ENCODE peak calls at places on chromosomes 4 and X, in five cellular contexts. C is IMR-90, G is mammary epithelial cell, M is fibroblast of lung, J is astrocyte. V is an unnamed sample.

GRCh38 chrX:74449937-74450330 is 28.6 kb downstream of the SLC16A2 start:
- DNase-seq in C (peak; percentile 68), G (peak; percentile 83), M (peak; percentile 78), J (peak; percentile 70), V (no peak)

GRCh38 chrX:98299785-98300184 is 1416.1 kb downstream of the RPA4 start:
- DNase-seq in C (no peak), G (no peak), M (peak; percentile 14), J (peak; percentile 3), V (no peak)

GRCh38 chr4:40909363-40909876 is 159.7 kb downstream of the NSUN7 start:
- DNase-seq in C (peak; percentile 82), G (peak; percentile 81), M (peak; percentile 90), J (peak; percentile 87), V (no peak)

GRCh38 chr4:575281-576141 is 584 bp downstream of the TMEM271 start:
- DNase-seq in C (peak; percentile 44), G (peak; percentile 56), M (peak; percentile 82), J (peak; percentile 71), V (no peak)

GRCh38 chr4:173910911-173911310 is 372.6 kb downstream of the FBXO8 start:
- DNase-seq in C (no peak), G (no peak), M (no peak), J (no peak), V (no peak)

GRCh38 chrX:107712231-107713204 is 63.1 kb downstream of the TSC22D3 start:
- DNase-seq in C (peak; percentile 21), G (peak; percentile 19), M (peak; percentile 64), J (peak; percentile 52), V (peak; percentile 58)

GRCh38 chrX:45755719-45756118 is 555.0 kb upstream of the DIPK2B start:
- DNase-seq in C (no peak), G (no peak), M (no peak), J (no peak), V (no peak)

GRCh38 chr4:26071688-26072087 is 157.7 kb downstream of the SMIM20 start:
- DNase-seq in C (no peak), G (no peak), M (no peak), J (no peak), V (no peak)

GRCh38 chr4:158873795-158874359 is 105.1 kb downstream of the FNIP2 start:
- DNase-seq in C (peak; percentile 96), G (peak; percentile 87), M (peak; percentile 98), J (peak; percentile 97), V (no peak)

GRCh38 chrX:9336501-9336900 is 128.4 kb upstream of the TBL1X start:
- DNase-seq in C (no peak), G (no peak), M (no peak), J (no peak), V (no peak)

GRCh38 chrX:51802917-51803688 is 59.9 kb downstream of the GSPT2 start:
- DNase-seq in C (peak; percentile 67), G (peak; percentile 56), M (peak; percentile 72), J (peak; percentile 60), V (peak; percentile 91)

GRCh38 chrX:68292471-68292870 is 140.8 kb downstream of the OPHN1 start:
- DNase-seq in C (peak; percentile 29), G (peak; percentile 63), M (peak; percentile 25), J (peak; percentile 8), V (no peak)

GRCh38 chrX:133090410-133090809 is 6.5 kb downstream of the USP26 start:
- DNase-seq in C (no peak), G (peak; percentile 32), M (no peak), J (no peak), V (no peak)

GRCh38 chrX:67614006-67614405 is 70.2 kb downstream of the AR start:
- DNase-seq in C (no peak), G (no peak), M (peak; percentile 46), J (peak; percentile 40), V (no peak)

GRCh38 chrX:24498181-24498580 is 33.1 kb downstream of the PDK3 start:
- DNase-seq in C (no peak), G (no peak), M (peak; percentile 7), J (no peak), V (peak; percentile 45)

GRCh38 chrX:42247241-42247640 is 323.9 kb upstream of the CASK start:
- DNase-seq in C (peak; percentile 8), G (no peak), M (peak; percentile 15), J (peak; percentile 10), V (no peak)

GRCh38 chr4:38177792-38178665 is 217.8 kb downstream of the PTTG2 start:
- DNase-seq in C (no peak), G (no peak), M (no peak), J (no peak), V (no peak)

GRCh38 chr4:156193116-156193515 is 239.4 kb upstream of the CTSO start:
- DNase-seq in C (peak; percentile 17), G (no peak), M (peak; percentile 28), J (no peak), V (no peak)

GRCh38 chr4:18935956-18936355 is 914.4 kb upstream of the LCORL start:
- DNase-seq in C (no peak), G (no peak), M (peak; percentile 32), J (peak; percentile 28), V (no peak)

GRCh38 chr4:37066149-37066548 is 178.4 kb upstream of the NWD2 start:
- DNase-seq in C (no peak), G (no peak), M (no peak), J (no peak), V (no peak)

GRCh38 chrX:54481751-54482150 is 14.3 kb downstream of the FGD1 start:
- DNase-seq in C (no peak), G (no peak), M (no peak), J (no peak), V (no peak)

DNA sequence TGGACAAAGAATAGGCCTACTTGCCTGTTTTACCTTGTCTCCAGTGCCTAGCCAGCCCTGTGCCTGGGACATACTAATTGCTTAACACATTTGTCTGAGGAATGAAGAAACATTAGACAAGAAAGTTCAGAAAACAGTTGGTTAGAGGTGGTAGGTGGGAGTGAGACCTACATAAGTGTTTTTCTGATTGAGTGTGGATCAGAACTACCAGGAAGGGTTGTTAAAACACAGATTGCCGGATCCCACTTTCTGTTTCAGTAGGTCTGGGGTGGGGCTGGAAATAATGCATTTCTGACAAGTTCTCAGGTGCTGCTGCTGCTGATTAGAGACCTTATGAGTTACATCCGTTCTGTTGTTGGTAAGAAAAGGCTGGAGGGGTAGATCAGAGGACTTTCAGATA is 5.7 kb upstream of the JADE1 start:
- DNase-seq in C (no peak), G (no peak), M (no peak), J (no peak), V (no peak)
- H3K4me2 ChIP-seq in C (no peak overlapping the region), G (no peak overlapping the region), M (no peak overlapping the region), J (no peak overlapping the region), V (peak overlapping the region; percentile 44)

DNA sequence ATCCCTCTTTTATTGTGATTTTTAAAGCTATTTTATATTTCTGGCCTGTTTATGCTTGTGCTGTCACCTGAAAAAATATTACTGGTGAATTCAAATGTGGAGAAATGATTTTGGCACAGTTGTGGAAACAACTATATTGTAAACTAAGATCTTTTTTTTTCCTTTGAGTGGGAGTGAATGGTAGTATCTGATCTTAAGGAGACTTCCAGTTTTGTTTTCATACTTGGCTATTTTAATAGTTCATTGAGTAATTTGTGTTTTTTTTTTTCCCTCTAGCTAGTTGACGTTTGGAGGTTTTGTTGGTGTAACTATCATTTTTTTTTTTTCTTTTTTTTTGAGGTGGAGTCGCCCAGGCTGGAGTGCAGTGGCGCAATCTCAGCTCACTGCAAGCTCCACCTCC is 10.5 kb downstream of the STAG2 start:
- DNase-seq in C (no peak), G (no peak), M (no peak), J (no peak), V (no peak)
- H4K20me1 ChIP-seq in C (peaks cover 29% of the 10 kb centered on the region), G (no peaks in the 10 kb centered on the region), M (no peaks in the 10 kb centered on the region), J (peaks cover 33% of the 10 kb centered on the region), V (no peaks in the 10 kb centered on the region)

GRCh38 chrX:482702-483203 is 96.0 kb upstream of the PPP2R3B start:
- DNase-seq in C (no peak), G (no peak), M (no peak), J (no peak), V (no peak)

GRCh38 chrX:480861-481417 is 94.2 kb upstream of the PPP2R3B start:
- DNase-seq in C (no peak), G (no peak), M (no peak), J (no peak), V (no peak)

GRCh38 chrX:485368-485767 is 98.7 kb upstream of the PPP2R3B start:
- DNase-seq in C (no peak), G (no peak), M (no peak), J (no peak), V (no peak)

GRCh38 chrX:479273-479981 is 92.7 kb upstream of the PPP2R3B start:
- DNase-seq in C (no peak), G (no peak), M (no peak), J (no peak), V (no peak)

GRCh38 chrX:482192-482701 is 95.5 kb upstream of the PPP2R3B start:
- DNase-seq in C (no peak), G (no peak), M (no peak), J (no peak), V (no peak)
- H2AFZ ChIP-seq in C (no peak overlapping the region), G (peak overlapping the region; percentile 39), M (no peak overlapping the region), J (no peak overlapping the region), V (no peak overlapping the region)

GRCh38 chr4:183636923-183637322 is 22.1 kb downstream of the RWDD4 start:
- DNase-seq in C (peak; percentile 53), G (no peak), M (peak; percentile 79), J (peak; percentile 73), V (no peak)
- H3K4me2 ChIP-seq in C (peak overlapping the region; percentile 54), G (peak overlapping the region; percentile 45), M (no peak overlapping the region), J (peak overlapping the region; percentile 75), V (no peak overlapping the region)

DNA sequence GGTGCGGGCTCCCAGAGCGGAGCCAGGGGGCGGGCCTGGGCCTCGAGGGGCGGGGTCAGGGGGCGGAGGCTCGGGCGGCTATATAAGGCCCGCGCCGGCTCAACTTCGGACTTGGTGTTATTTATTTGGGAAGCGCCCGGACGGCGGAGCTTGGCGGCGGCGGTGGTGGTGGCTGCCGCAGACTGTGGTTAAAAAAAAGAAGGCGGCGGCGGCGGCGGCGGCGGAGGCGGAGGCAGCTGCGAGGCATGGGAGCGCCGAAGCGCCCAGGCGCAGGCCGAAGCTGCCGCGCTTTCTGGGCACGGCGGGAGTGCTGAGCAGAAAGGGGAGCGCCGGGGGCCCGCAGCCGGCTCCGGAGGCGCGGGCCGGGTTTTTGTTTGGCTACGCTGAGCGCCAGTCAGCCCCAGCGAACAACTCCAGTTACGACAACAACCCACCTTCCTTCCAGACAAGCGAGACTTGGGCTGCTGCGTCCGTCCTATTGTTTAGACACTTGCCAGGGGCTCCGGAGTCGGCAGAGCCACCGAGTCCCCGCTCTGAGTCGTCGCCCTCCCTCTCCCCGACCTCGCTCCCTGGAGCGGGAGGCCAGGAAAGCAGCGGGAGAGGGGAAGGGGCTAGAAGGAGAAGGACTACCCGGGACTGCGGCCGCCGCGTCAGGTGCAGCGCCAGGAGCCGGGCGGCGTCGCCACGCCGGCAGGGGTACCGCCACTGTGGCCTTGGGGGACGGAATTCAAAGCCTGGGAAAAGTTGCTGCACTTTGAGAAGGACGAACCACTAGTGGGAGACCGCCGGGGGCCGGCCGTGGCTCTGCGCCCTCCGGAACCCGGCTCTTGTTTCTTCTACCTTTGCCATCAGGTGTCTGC is at the start of gene SLIT2:
- DNase-seq in C (peak; percentile 68), G (peak; percentile 55), M (peak; percentile 78), J (peak; percentile 56), V (no peak)
- H4K20me1 ChIP-seq in C (peaks cover 7% of the 10 kb centered on the region), G (no peaks in the 10 kb centered on the region), M (no peaks in the 10 kb centered on the region), J (peaks cover 16% of the 10 kb centered on the region), V (no peaks in the 10 kb centered on the region)

DNA sequence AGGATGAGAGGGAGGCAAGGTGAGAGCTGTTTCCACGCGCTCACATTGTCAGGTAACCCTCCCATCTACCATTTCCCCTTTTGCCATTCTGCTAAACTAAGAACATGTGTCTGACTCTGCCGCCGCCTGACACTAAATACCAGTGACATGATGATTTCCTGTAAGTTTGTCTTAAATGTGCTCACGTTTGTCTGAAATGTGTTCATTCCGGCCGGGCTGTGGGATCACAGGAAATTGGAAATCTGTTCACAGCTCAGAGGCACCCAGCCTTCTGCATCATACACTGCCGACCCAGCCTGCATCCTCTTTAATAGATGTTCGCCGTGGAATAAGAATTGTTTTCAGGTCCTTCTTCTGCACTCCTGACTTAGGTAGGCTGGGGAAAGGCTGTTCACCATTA is 336.2 kb upstream of the PPARGC1A start:
- DNase-seq in C (peak; percentile 66), G (no peak), M (peak; percentile 26), J (peak; percentile 23), V (no peak)
- H2AFZ ChIP-seq in C (peak overlapping the region; percentile 68), G (no peak overlapping the region), M (no peak overlapping the region), J (peak overlapping the region; percentile 2), V (no peak overlapping the region)